ENCODE peak calls at places on chromosome 10, in eight cellular contexts. One of them, this sample, is unnamed.

GRCh38 chr10:79129361-79129997 is 60.7 kb downstream of the ZMIZ1 start:
- DNase-seq in foreskin melanocyte: no peak
- DNase-seq in kidney: no peak
- DNase-seq in memory B cell: no peak
- DNase-seq in T-helper 9 cell: no peak
- DNase-seq in K562: peak
- DNase-seq in bronchial epithelial cell: no peak
- DNase-seq in HuH-7: no peak
- DNase-seq in this sample: no peak

GRCh38 chr10:34397324-34397723 is 417.8 kb downstream of the PARD3 start:
- DNase-seq in foreskin melanocyte: peak
- DNase-seq in bronchial epithelial cell: no peak
- DNase-seq in HuH-7: no peak
- DNase-seq in memory B cell: no peak
- DNase-seq in kidney: no peak
- DNase-seq in T-helper 9 cell: no peak
- DNase-seq in K562: no peak
- DNase-seq in this sample: peak

GRCh38 chr10:93591065-93591808 is 9.8 kb downstream of the RBP4 start:
- DNase-seq in T-helper 9 cell: no peak
- DNase-seq in foreskin melanocyte: no peak
- DNase-seq in HuH-7: no peak
- DNase-seq in K562: no peak
- DNase-seq in kidney: no peak
- DNase-seq in memory B cell: no peak
- DNase-seq in bronchial epithelial cell: peak
- DNase-seq in this sample: no peak

GRCh38 chr10:49001402-49001801 is 61.8 kb upstream of the LRRC18 start:
- DNase-seq in K562: peak
- DNase-seq in bronchial epithelial cell: no peak
- DNase-seq in memory B cell: no peak
- DNase-seq in foreskin melanocyte: no peak
- DNase-seq in T-helper 9 cell: no peak
- DNase-seq in kidney: no peak
- DNase-seq in HuH-7: no peak
- DNase-seq in this sample: no peak

GRCh38 chr10:125114761-125115391 is 45.5 kb downstream of the CTBP2 start:
- DNase-seq in bronchial epithelial cell: no peak
- DNase-seq in memory B cell: no peak
- DNase-seq in T-helper 9 cell: no peak
- DNase-seq in kidney: no peak
- DNase-seq in HuH-7: no peak
- DNase-seq in K562: peak
- DNase-seq in foreskin melanocyte: no peak
- DNase-seq in this sample: no peak

GRCh38 chr10:121437596-121437995 is 160.6 kb downstream of the FGFR2 start:
- DNase-seq in K562: no peak
- DNase-seq in kidney: no peak
- DNase-seq in HuH-7: no peak
- DNase-seq in T-helper 9 cell: no peak
- DNase-seq in bronchial epithelial cell: no peak
- DNase-seq in memory B cell: no peak
- DNase-seq in foreskin melanocyte: no peak
- DNase-seq in this sample: no peak

GRCh38 chr10:73920084-73920483 is 9.2 kb downstream of the PLAU start:
- DNase-seq in kidney: peak
- DNase-seq in T-helper 9 cell: no peak
- DNase-seq in K562: no peak
- DNase-seq in bronchial epithelial cell: peak
- DNase-seq in memory B cell: peak
- DNase-seq in HuH-7: no peak
- DNase-seq in foreskin melanocyte: no peak
- DNase-seq in this sample: peak

GRCh38 chr10:57593983-57594573 is 673.6 kb downstream of the IPMK start:
- DNase-seq in memory B cell: no peak
- DNase-seq in bronchial epithelial cell: no peak
- DNase-seq in foreskin melanocyte: no peak
- DNase-seq in kidney: no peak
- DNase-seq in T-helper 9 cell: no peak
- DNase-seq in HuH-7: no peak
- DNase-seq in K562: no peak
- DNase-seq in this sample: no peak

GRCh38 chr10:12729885-12730284 is 271.6 kb downstream of the CCDC3 start:
- DNase-seq in foreskin melanocyte: no peak
- DNase-seq in bronchial epithelial cell: no peak
- DNase-seq in kidney: no peak
- DNase-seq in K562: peak
- DNase-seq in T-helper 9 cell: no peak
- DNase-seq in memory B cell: no peak
- DNase-seq in HuH-7: no peak
- DNase-seq in this sample: no peak

GRCh38 chr10:7611909-7612308 is 54.9 kb downstream of the ITIH5 start:
- DNase-seq in bronchial epithelial cell: no peak
- DNase-seq in HuH-7: no peak
- DNase-seq in memory B cell: no peak
- DNase-seq in K562: no peak
- DNase-seq in kidney: no peak
- DNase-seq in T-helper 9 cell: no peak
- DNase-seq in foreskin melanocyte: no peak
- DNase-seq in this sample: no peak

GRCh38 chr10:28294169-28294532 is 8.7 kb downstream of the MPP7 start:
- DNase-seq in foreskin melanocyte: no peak
- DNase-seq in kidney: no peak
- DNase-seq in HuH-7: no peak
- DNase-seq in memory B cell: no peak
- DNase-seq in bronchial epithelial cell: no peak
- DNase-seq in T-helper 9 cell: no peak
- DNase-seq in K562: no peak
- DNase-seq in this sample: no peak

GRCh38 chr10:97724341-97724941 is 10.9 kb downstream of the MARVELD1 start:
- DNase-seq in kidney: no peak
- DNase-seq in T-helper 9 cell: no peak
- DNase-seq in HuH-7: no peak
- DNase-seq in memory B cell: no peak
- DNase-seq in bronchial epithelial cell: peak
- DNase-seq in foreskin melanocyte: no peak
- DNase-seq in K562: no peak
- DNase-seq in this sample: peak

GRCh38 chr10:124384591-124385190 is 34.0 kb downstream of the OAT start:
- DNase-seq in bronchial epithelial cell: no peak
- DNase-seq in memory B cell: no peak
- DNase-seq in kidney: no peak
- DNase-seq in K562: no peak
- DNase-seq in HuH-7: no peak
- DNase-seq in foreskin melanocyte: no peak
- DNase-seq in T-helper 9 cell: no peak
- DNase-seq in this sample: no peak

GRCh38 chr10:128543186-128543585 is 417.0 kb upstream of the MKI67 start:
- DNase-seq in HuH-7: no peak
- DNase-seq in bronchial epithelial cell: no peak
- DNase-seq in foreskin melanocyte: no peak
- DNase-seq in memory B cell: no peak
- DNase-seq in K562: no peak
- DNase-seq in kidney: no peak
- DNase-seq in T-helper 9 cell: no peak
- DNase-seq in this sample: no peak